ENCODE peak calls at places on chromosomes 4 and X, in four cellular contexts. One of them, this sample, is unnamed.

GRCh38 chr4:120870279-120870673 is 52.2 kb downstream of the PRDM5 start:
- DNase-seq in suprapubic skin: no peak
- DNase-seq in RWPE1: peak
- DNase-seq in lower leg skin: no peak
- DNase-seq in this sample: no peak

GRCh38 chrX:74420194-74421035 is 878 bp upstream of the SLC16A2 start:
- DNase-seq in lower leg skin: peak
- DNase-seq in suprapubic skin: peak
- DNase-seq in RWPE1: peak
- DNase-seq in this sample: peak

GRCh38 chr4:71126719-71127118 is 133.3 kb downstream of the DCK start:
- DNase-seq in RWPE1: peak
- DNase-seq in lower leg skin: no peak
- DNase-seq in suprapubic skin: no peak
- DNase-seq in this sample: no peak

GRCh38 chr4:119106036-119107000 is 29.3 kb upstream of the MYOZ2 start:
- DNase-seq in RWPE1: no peak
- DNase-seq in suprapubic skin: no peak
- DNase-seq in lower leg skin: no peak
- DNase-seq in this sample: no peak

GRCh38 chr4:10977534-10977933 is 293.0 kb upstream of the CLNK start:
- DNase-seq in lower leg skin: no peak
- DNase-seq in RWPE1: no peak
- DNase-seq in suprapubic skin: no peak
- DNase-seq in this sample: no peak

GRCh38 chr4:73668806-73669205 is 48.6 kb upstream of the RASSF6 start:
- DNase-seq in suprapubic skin: no peak
- DNase-seq in lower leg skin: no peak
- DNase-seq in RWPE1: no peak
- DNase-seq in this sample: no peak

GRCh38 chrX:19017271-19017670 is 33.4 kb upstream of the PHKA2 start:
- DNase-seq in RWPE1: peak
- DNase-seq in suprapubic skin: no peak
- DNase-seq in lower leg skin: no peak
- DNase-seq in this sample: no peak

GRCh38 chr4:174553828-174554227 is 31.5 kb upstream of the HPGD start:
- DNase-seq in lower leg skin: no peak
- DNase-seq in RWPE1: peak
- DNase-seq in suprapubic skin: no peak
- DNase-seq in this sample: no peak

GRCh38 chrX:54288277-54288676 is 69.6 kb downstream of the WNK3 start:
- DNase-seq in suprapubic skin: no peak
- DNase-seq in RWPE1: no peak
- DNase-seq in lower leg skin: no peak
- DNase-seq in this sample: no peak

GRCh38 chr4:56909083-56909981 is 1.6 kb downstream of the REST start:
- DNase-seq in RWPE1: peak
- DNase-seq in suprapubic skin: peak
- DNase-seq in lower leg skin: peak
- DNase-seq in this sample: peak

GRCh38 chrX:39309018-39309620 is 507.9 kb downstream of the MID1IP1 start:
- DNase-seq in RWPE1: no peak
- DNase-seq in suprapubic skin: no peak
- DNase-seq in lower leg skin: no peak
- DNase-seq in this sample: peak

GRCh38 chr4:115113382-115114106 is at the start of gene NDST4:
- DNase-seq in suprapubic skin: no peak
- DNase-seq in RWPE1: no peak
- DNase-seq in lower leg skin: no peak
- DNase-seq in this sample: no peak

GRCh38 chrX:34903316-34903715 is 39.3 kb upstream of the FAM47B start:
- DNase-seq in lower leg skin: no peak
- DNase-seq in suprapubic skin: no peak
- DNase-seq in RWPE1: no peak
- DNase-seq in this sample: no peak

GRCh38 chr4:45131020-45131419 is 404.7 kb upstream of the GNPDA2 start:
- DNase-seq in RWPE1: no peak
- DNase-seq in suprapubic skin: no peak
- DNase-seq in lower leg skin: no peak
- DNase-seq in this sample: no peak

GRCh38 chr4:140135529-140136021 is 18.4 kb downstream of the MAML3 start:
- DNase-seq in lower leg skin: no peak
- DNase-seq in suprapubic skin: no peak
- DNase-seq in RWPE1: no peak
- DNase-seq in this sample: peak

GRCh38 chr4:114132830-114133229 is 153.4 kb upstream of the ARSJ start:
- DNase-seq in RWPE1: no peak
- DNase-seq in lower leg skin: no peak
- DNase-seq in suprapubic skin: no peak
- DNase-seq in this sample: no peak

GRCh38 chrX:47751670-47752069 is 85.0 kb upstream of the ZNF81 start:
- DNase-seq in suprapubic skin: no peak
- DNase-seq in lower leg skin: no peak
- DNase-seq in RWPE1: peak
- DNase-seq in this sample: no peak

GRCh38 chrX:114611018-114611619 is 27.2 kb downstream of the HTR2C start:
- DNase-seq in RWPE1: peak
- DNase-seq in lower leg skin: no peak
- DNase-seq in suprapubic skin: no peak
- DNase-seq in this sample: no peak

GRCh38 chrX:16826207-16826606 is 39.9 kb downstream of the TXLNG start:
- DNase-seq in RWPE1: no peak
- DNase-seq in lower leg skin: no peak
- DNase-seq in suprapubic skin: no peak
- DNase-seq in this sample: no peak

GRCh38 chr4:8037150-8037769 is 97.6 kb upstream of the AFAP1 start:
- DNase-seq in suprapubic skin: no peak
- DNase-seq in lower leg skin: no peak
- DNase-seq in RWPE1: no peak
- DNase-seq in this sample: no peak

GRCh38 chr4:150315175-150315574 is 236.9 kb downstream of the DCLK2 start:
- DNase-seq in suprapubic skin: no peak
- DNase-seq in RWPE1: no peak
- DNase-seq in lower leg skin: no peak
- DNase-seq in this sample: no peak

GRCh38 chrX:22165732-22166457 is 106.8 kb upstream of the CBLL2 start:
- DNase-seq in lower leg skin: no peak
- DNase-seq in RWPE1: peak
- DNase-seq in suprapubic skin: no peak
- DNase-seq in this sample: no peak

GRCh38 chr4:177921715-177922114 is 479.5 kb upstream of the AGA start:
- DNase-seq in lower leg skin: no peak
- DNase-seq in RWPE1: no peak
- DNase-seq in suprapubic skin: no peak
- DNase-seq in this sample: no peak
- TF ChIP-seq CTCF in lower leg skin: no peak
- TF ChIP-seq CTCF in RWPE1: no peak
- TF ChIP-seq CTCF in suprapubic skin: no peak
- TF ChIP-seq CTCF in this sample: no peak

DNA sequence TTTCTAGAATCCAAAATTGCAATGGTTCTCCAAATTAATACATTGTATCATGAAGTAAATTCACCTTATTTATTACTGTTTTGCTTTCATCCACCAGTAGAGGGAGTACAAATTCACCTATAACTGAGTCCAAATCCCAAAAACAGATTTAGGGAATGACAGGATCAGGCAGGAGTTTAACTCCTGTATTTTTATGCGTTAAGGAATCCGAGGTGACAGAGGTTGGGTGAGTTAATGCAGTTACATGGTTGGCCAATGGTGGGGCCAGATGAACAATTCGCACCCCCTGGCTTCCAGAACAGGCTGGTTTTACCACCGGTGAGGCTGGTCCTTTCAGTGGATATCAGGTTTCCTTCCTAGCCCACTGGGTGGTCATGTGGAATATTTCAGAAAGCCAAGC is 82.4 kb downstream of the MTNR1A start:
- DNase-seq in suprapubic skin: no peak
- DNase-seq in lower leg skin: no peak
- DNase-seq in RWPE1: peak
- DNase-seq in this sample: no peak
- TF ChIP-seq CTCF in suprapubic skin: peak
- TF ChIP-seq CTCF in lower leg skin: no peak
- TF ChIP-seq CTCF in RWPE1: peak
- TF ChIP-seq CTCF in this sample: peak

GRCh38 chr4:17762705-17763104 is 18.7 kb downstream of the FAM184B start:
- DNase-seq in lower leg skin: no peak
- DNase-seq in suprapubic skin: no peak
- DNase-seq in RWPE1: no peak
- DNase-seq in this sample: no peak
- TF ChIP-seq CTCF in lower leg skin: no peak
- TF ChIP-seq CTCF in suprapubic skin: no peak
- TF ChIP-seq CTCF in RWPE1: no peak
- TF ChIP-seq CTCF in this sample: no peak

GRCh38 chr4:177546745-177547144 is 104.5 kb upstream of the AGA start:
- DNase-seq in lower leg skin: no peak
- DNase-seq in RWPE1: peak
- DNase-seq in suprapubic skin: no peak
- DNase-seq in this sample: no peak

GRCh38 chr4:177547985-177548384 is 105.7 kb upstream of the AGA start:
- DNase-seq in RWPE1: no peak
- DNase-seq in suprapubic skin: no peak
- DNase-seq in lower leg skin: no peak
- DNase-seq in this sample: no peak
- TF ChIP-seq CTCF in RWPE1: no peak
- TF ChIP-seq CTCF in suprapubic skin: no peak
- TF ChIP-seq CTCF in lower leg skin: no peak
- TF ChIP-seq CTCF in this sample: no peak

GRCh38 chrX:119073911-119074310 is 1.1 kb downstream of the CT47C1 start:
- DNase-seq in suprapubic skin: no peak
- DNase-seq in lower leg skin: no peak
- DNase-seq in RWPE1: no peak
- DNase-seq in this sample: no peak
- TF ChIP-seq CTCF in suprapubic skin: no peak
- TF ChIP-seq CTCF in lower leg skin: no peak
- TF ChIP-seq CTCF in RWPE1: no peak
- TF ChIP-seq CTCF in this sample: no peak

GRCh38 chrX:71296806-71297205 is 4.7 kb upstream of the ITGB1BP2 start:
- DNase-seq in RWPE1: no peak
- DNase-seq in suprapubic skin: no peak
- DNase-seq in lower leg skin: no peak
- DNase-seq in this sample: no peak

GRCh38 chrX:71298119-71298518 is 3.4 kb upstream of the ITGB1BP2 start:
- DNase-seq in suprapubic skin: no peak
- DNase-seq in lower leg skin: no peak
- DNase-seq in RWPE1: no peak
- DNase-seq in this sample: no peak

GRCh38 chrX:71291381-71291780 is 7.9 kb downstream of the NONO start:
- DNase-seq in RWPE1: no peak
- DNase-seq in suprapubic skin: no peak
- DNase-seq in lower leg skin: no peak
- DNase-seq in this sample: no peak

DNA sequence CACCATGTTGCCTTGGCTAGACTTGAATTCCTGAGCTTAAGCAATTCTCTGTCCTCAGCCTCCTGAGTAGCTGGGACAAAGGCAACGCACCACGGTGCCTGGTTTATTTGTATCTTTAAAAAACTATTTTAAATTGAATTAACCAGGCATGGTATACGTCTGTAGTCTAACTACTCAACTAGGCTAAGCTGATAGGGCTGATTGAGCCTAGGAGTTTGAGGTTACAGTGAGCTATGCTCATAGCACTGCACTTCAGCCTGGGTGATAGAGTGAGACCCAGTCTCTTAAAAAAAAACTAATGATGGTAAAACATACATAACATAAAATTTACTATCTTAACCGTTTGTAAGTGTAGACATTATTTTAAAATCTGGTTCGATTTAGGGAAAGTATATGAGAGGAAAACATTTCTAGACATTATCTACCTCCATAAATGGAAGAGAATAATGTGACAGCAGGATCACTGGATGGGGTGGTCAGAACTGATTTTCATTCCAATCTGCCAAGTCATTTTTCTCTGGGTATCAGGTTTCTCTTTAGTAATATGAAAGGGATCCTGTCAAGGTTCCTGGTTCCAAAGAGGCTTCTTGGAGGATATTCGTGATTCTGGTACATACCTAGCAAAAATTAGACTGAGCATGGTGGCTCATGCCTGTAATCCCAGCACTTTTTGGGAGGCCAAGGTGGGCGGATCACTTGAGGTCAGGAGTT is 8.7 kb upstream of the ITGB1BP2 start:
- DNase-seq in suprapubic skin: no peak
- DNase-seq in RWPE1: no peak
- DNase-seq in lower leg skin: no peak
- DNase-seq in this sample: no peak
- TF ChIP-seq CTCF in suprapubic skin: no peak
- TF ChIP-seq CTCF in RWPE1: no peak
- TF ChIP-seq CTCF in lower leg skin: no peak
- TF ChIP-seq CTCF in this sample: no peak

DNA sequence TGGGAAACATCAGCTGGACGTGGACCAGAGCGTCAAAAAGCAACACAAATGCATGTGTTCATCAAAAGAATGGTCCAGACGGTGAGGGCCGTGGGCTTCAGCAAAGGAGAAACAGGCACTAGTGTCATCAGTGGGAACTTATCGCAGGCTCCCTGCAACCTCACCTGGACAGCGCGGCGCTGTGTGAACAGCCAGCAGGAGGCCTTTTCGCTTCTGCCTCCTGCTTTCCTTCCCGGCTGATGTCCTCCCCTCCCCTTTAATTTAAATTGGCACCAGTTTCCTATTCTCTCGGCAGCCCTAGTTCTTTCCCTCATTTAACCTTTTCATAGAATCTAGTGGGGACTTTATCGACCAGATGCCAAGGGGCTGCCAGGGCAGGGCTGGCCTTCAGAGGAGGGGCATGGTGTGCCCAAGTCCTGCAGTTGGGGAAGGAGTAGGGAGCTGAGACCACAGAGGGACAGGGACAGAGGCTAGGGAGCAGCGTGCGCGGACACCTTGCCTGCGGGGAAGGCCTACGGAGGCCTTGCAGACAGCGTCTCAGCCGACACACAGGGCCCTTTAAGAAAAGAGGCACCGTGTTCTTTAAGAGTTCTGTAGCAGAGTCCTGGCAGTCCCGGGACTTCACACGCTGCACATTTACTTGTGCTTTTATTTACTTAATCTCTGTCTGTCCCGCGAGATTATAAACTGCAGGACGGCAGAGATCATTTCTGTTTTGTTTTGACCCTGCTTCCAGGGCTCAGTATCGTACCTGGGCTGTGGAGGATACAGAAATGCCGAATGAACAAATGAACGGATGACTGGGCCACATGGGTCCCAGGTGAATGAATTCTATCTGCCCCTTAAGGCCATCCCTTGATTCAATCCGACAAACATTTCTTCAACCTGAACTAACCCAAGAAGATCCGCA is 8.4 kb upstream of the SORBS2 start:
- DNase-seq in suprapubic skin: no peak
- DNase-seq in lower leg skin: no peak
- DNase-seq in RWPE1: no peak
- DNase-seq in this sample: no peak
- TF ChIP-seq CTCF in suprapubic skin: no peak
- TF ChIP-seq CTCF in lower leg skin: no peak
- TF ChIP-seq CTCF in RWPE1: no peak
- TF ChIP-seq CTCF in this sample: no peak

GRCh38 chrX:6026484-6026883 is 202.2 kb downstream of the NLGN4X start:
- DNase-seq in lower leg skin: no peak
- DNase-seq in suprapubic skin: no peak
- DNase-seq in RWPE1: no peak
- DNase-seq in this sample: no peak

GRCh38 chrX:6024204-6024603 is 204.5 kb downstream of the NLGN4X start:
- DNase-seq in suprapubic skin: no peak
- DNase-seq in RWPE1: no peak
- DNase-seq in lower leg skin: no peak
- DNase-seq in this sample: no peak

GRCh38 chrX:6026980-6027379 is 201.7 kb downstream of the NLGN4X start:
- DNase-seq in RWPE1: no peak
- DNase-seq in suprapubic skin: no peak
- DNase-seq in lower leg skin: no peak
- DNase-seq in this sample: no peak

GRCh38 chrX:6021316-6022091 is 207.2 kb downstream of the NLGN4X start:
- DNase-seq in suprapubic skin: no peak
- DNase-seq in RWPE1: no peak
- DNase-seq in lower leg skin: peak
- DNase-seq in this sample: no peak
- TF ChIP-seq CTCF in suprapubic skin: peak
- TF ChIP-seq CTCF in RWPE1: no peak
- TF ChIP-seq CTCF in lower leg skin: no peak
- TF ChIP-seq CTCF in this sample: peak